ENCODE peak calls at places on chromosomes 16 and 17, in ten cellular contexts. One of them, this sample, is unnamed.

GRCh38 chr16:4501071-4501478 is 24.9 kb downstream of the HMOX2 start:
- DNase-seq in WTC11: no peak
- DNase-seq in mucosa of descending colon: no peak
- DNase-seq in tibial nerve: no peak
- DNase-seq in AG09319: no peak
- DNase-seq in stomach: peak
- DNase-seq in dorsolateral prefrontal cortex: no peak
- DNase-seq in A549: no peak
- DNase-seq in A673: no peak
- DNase-seq in gastrocnemius medialis: no peak
- DNase-seq in this sample: no peak

GRCh38 chr17:956905-957304 is 22.7 kb downstream of the NXN start:
- DNase-seq in WTC11: no peak
- DNase-seq in mucosa of descending colon: no peak
- DNase-seq in tibial nerve: no peak
- DNase-seq in AG09319: no peak
- DNase-seq in stomach: no peak
- DNase-seq in dorsolateral prefrontal cortex: no peak
- DNase-seq in A549: peak
- DNase-seq in A673: no peak
- DNase-seq in gastrocnemius medialis: peak
- DNase-seq in this sample: no peak

GRCh38 chr17:44901323-44901965 is 2.2 kb upstream of the EFTUD2 start:
- DNase-seq in WTC11: no peak
- DNase-seq in mucosa of descending colon: no peak
- DNase-seq in tibial nerve: no peak
- DNase-seq in AG09319: peak
- DNase-seq in stomach: no peak
- DNase-seq in dorsolateral prefrontal cortex: no peak
- DNase-seq in A549: peak
- DNase-seq in A673: no peak
- DNase-seq in gastrocnemius medialis: no peak
- DNase-seq in this sample: no peak

GRCh38 chr17:4605826-4606225 is 21.5 kb downstream of the SMTNL2 start:
- DNase-seq in WTC11: no peak
- DNase-seq in mucosa of descending colon: no peak
- DNase-seq in tibial nerve: no peak
- DNase-seq in AG09319: no peak
- DNase-seq in stomach: no peak
- DNase-seq in dorsolateral prefrontal cortex: no peak
- DNase-seq in A549: no peak
- DNase-seq in A673: no peak
- DNase-seq in gastrocnemius medialis: no peak
- DNase-seq in this sample: peak

GRCh38 chr16:47729701-47730100 is 268.6 kb downstream of the PHKB start:
- DNase-seq in WTC11: no peak
- DNase-seq in mucosa of descending colon: no peak
- DNase-seq in tibial nerve: no peak
- DNase-seq in AG09319: no peak
- DNase-seq in stomach: no peak
- DNase-seq in dorsolateral prefrontal cortex: no peak
- DNase-seq in A549: no peak
- DNase-seq in A673: no peak
- DNase-seq in gastrocnemius medialis: no peak
- DNase-seq in this sample: no peak

GRCh38 chr17:40663252-40663651 is 1.7 kb downstream of the KRT222 start:
- DNase-seq in WTC11: no peak
- DNase-seq in mucosa of descending colon: no peak
- DNase-seq in tibial nerve: no peak
- DNase-seq in AG09319: no peak
- DNase-seq in stomach: no peak
- DNase-seq in dorsolateral prefrontal cortex: no peak
- DNase-seq in A549: no peak
- DNase-seq in A673: no peak
- DNase-seq in gastrocnemius medialis: no peak
- DNase-seq in this sample: no peak

GRCh38 chr17:82020874-82021727 is 1.6 kb downstream of the CENPX start:
- DNase-seq in WTC11: peak
- DNase-seq in mucosa of descending colon: peak
- DNase-seq in tibial nerve: peak
- DNase-seq in AG09319: peak
- DNase-seq in stomach: peak
- DNase-seq in dorsolateral prefrontal cortex: peak
- DNase-seq in A549: peak
- DNase-seq in A673: peak
- DNase-seq in gastrocnemius medialis: peak
- DNase-seq in this sample: peak

GRCh38 chr16:49931931-49932330 is 76.0 kb upstream of the ZNF423 start:
- DNase-seq in WTC11: no peak
- DNase-seq in mucosa of descending colon: no peak
- DNase-seq in tibial nerve: no peak
- DNase-seq in AG09319: no peak
- DNase-seq in stomach: no peak
- DNase-seq in dorsolateral prefrontal cortex: no peak
- DNase-seq in A549: no peak
- DNase-seq in A673: no peak
- DNase-seq in gastrocnemius medialis: no peak
- DNase-seq in this sample: no peak

GRCh38 chr17:28693866-28694265 is 17.8 kb downstream of the PROCA1 start:
- DNase-seq in WTC11: no peak
- DNase-seq in mucosa of descending colon: peak
- DNase-seq in tibial nerve: no peak
- DNase-seq in AG09319: no peak
- DNase-seq in stomach: no peak
- DNase-seq in dorsolateral prefrontal cortex: no peak
- DNase-seq in A549: no peak
- DNase-seq in A673: no peak
- DNase-seq in gastrocnemius medialis: no peak
- DNase-seq in this sample: no peak

GRCh38 chr16:11032000-11032921 is 87.9 kb downstream of the CLEC16A start:
- DNase-seq in WTC11: no peak
- DNase-seq in mucosa of descending colon: no peak
- DNase-seq in tibial nerve: no peak
- DNase-seq in AG09319: no peak
- DNase-seq in stomach: peak
- DNase-seq in dorsolateral prefrontal cortex: no peak
- DNase-seq in A549: no peak
- DNase-seq in A673: no peak
- DNase-seq in gastrocnemius medialis: no peak
- DNase-seq in this sample: no peak

GRCh38 chr16:30335598-30336474 is 19.3 kb downstream of the CD2BP2 start:
- DNase-seq in WTC11: no peak
- DNase-seq in mucosa of descending colon: no peak
- DNase-seq in tibial nerve: no peak
- DNase-seq in AG09319: no peak
- DNase-seq in stomach: no peak
- DNase-seq in dorsolateral prefrontal cortex: no peak
- DNase-seq in A549: no peak
- DNase-seq in A673: no peak
- DNase-seq in gastrocnemius medialis: peak
- DNase-seq in this sample: no peak

GRCh38 chr17:350706-351435 is 1.7 kb downstream of the RPH3AL start:
- DNase-seq in WTC11: no peak
- DNase-seq in mucosa of descending colon: peak
- DNase-seq in tibial nerve: peak
- DNase-seq in AG09319: no peak
- DNase-seq in stomach: peak
- DNase-seq in dorsolateral prefrontal cortex: no peak
- DNase-seq in A549: peak
- DNase-seq in A673: no peak
- DNase-seq in gastrocnemius medialis: peak
- DNase-seq in this sample: peak

GRCh38 chr16:66287416-66287815 is 79.1 kb upstream of the CDH5 start:
- DNase-seq in WTC11: no peak
- DNase-seq in mucosa of descending colon: no peak
- DNase-seq in tibial nerve: no peak
- DNase-seq in AG09319: no peak
- DNase-seq in stomach: no peak
- DNase-seq in dorsolateral prefrontal cortex: peak
- DNase-seq in A549: no peak
- DNase-seq in A673: no peak
- DNase-seq in gastrocnemius medialis: no peak
- DNase-seq in this sample: no peak

GRCh38 chr17:37840576-37840975 is 83.6 kb upstream of the TBC1D3K start:
- DNase-seq in WTC11: no peak
- DNase-seq in mucosa of descending colon: no peak
- DNase-seq in tibial nerve: no peak
- DNase-seq in AG09319: no peak
- DNase-seq in stomach: no peak
- DNase-seq in dorsolateral prefrontal cortex: no peak
- DNase-seq in A549: no peak
- DNase-seq in A673: no peak
- DNase-seq in gastrocnemius medialis: no peak
- DNase-seq in this sample: no peak

GRCh38 chr17:37841232-37841631 is 83.0 kb upstream of the TBC1D3K start:
- DNase-seq in WTC11: no peak
- DNase-seq in mucosa of descending colon: no peak
- DNase-seq in tibial nerve: no peak
- DNase-seq in AG09319: no peak
- DNase-seq in stomach: no peak
- DNase-seq in dorsolateral prefrontal cortex: no peak
- DNase-seq in A549: no peak
- DNase-seq in A673: no peak
- DNase-seq in gastrocnemius medialis: no peak
- DNase-seq in this sample: no peak

GRCh38 chr17:37844158-37844976 is 79.8 kb upstream of the TBC1D3K start:
- DNase-seq in WTC11: peak
- DNase-seq in mucosa of descending colon: peak
- DNase-seq in tibial nerve: peak
- DNase-seq in AG09319: peak
- DNase-seq in stomach: peak
- DNase-seq in dorsolateral prefrontal cortex: no peak
- DNase-seq in A549: peak
- DNase-seq in A673: peak
- DNase-seq in gastrocnemius medialis: no peak
- DNase-seq in this sample: peak

GRCh38 chr17:37844977-37845293 is 79.3 kb upstream of the TBC1D3K start:
- DNase-seq in WTC11: no peak
- DNase-seq in mucosa of descending colon: no peak
- DNase-seq in tibial nerve: no peak
- DNase-seq in AG09319: no peak
- DNase-seq in stomach: no peak
- DNase-seq in dorsolateral prefrontal cortex: no peak
- DNase-seq in A549: no peak
- DNase-seq in A673: no peak
- DNase-seq in gastrocnemius medialis: no peak
- DNase-seq in this sample: no peak

GRCh38 chr17:37842401-37842800 is 81.8 kb upstream of the TBC1D3K start:
- DNase-seq in WTC11: no peak
- DNase-seq in mucosa of descending colon: no peak
- DNase-seq in tibial nerve: no peak
- DNase-seq in AG09319: no peak
- DNase-seq in stomach: no peak
- DNase-seq in dorsolateral prefrontal cortex: no peak
- DNase-seq in A549: no peak
- DNase-seq in A673: no peak
- DNase-seq in gastrocnemius medialis: no peak
- DNase-seq in this sample: no peak
- TF ChIP-seq CTCF in WTC11: no peak
- TF ChIP-seq CTCF in mucosa of descending colon: no peak
- TF ChIP-seq CTCF in tibial nerve: no peak
- TF ChIP-seq CTCF in AG09319: no peak
- TF ChIP-seq CTCF in stomach: no peak
- TF ChIP-seq CTCF in dorsolateral prefrontal cortex: no peak
- TF ChIP-seq CTCF in A549: no peak
- TF ChIP-seq CTCF in A673: no peak
- TF ChIP-seq CTCF in gastrocnemius medialis: no peak
- TF ChIP-seq CTCF in this sample: no peak

DNA sequence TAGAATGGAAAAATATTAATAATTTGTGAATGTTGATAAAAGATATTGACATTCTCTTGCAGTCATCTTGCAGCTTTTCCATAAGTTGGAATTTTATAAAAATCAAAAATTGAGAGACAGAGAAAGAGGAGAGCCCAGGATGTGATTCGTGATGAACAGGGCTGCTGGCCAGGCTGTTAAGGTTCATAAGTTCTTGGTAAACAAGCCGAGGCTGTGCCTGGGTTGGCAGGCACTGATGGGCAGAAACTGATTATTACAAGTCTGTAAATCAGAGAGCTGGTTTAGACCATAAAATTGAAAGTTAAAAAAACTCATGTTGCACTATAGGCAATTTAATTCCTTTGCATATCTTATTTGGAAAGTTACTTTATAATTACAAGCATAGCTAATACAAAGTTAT is 533.7 kb downstream of the HAPSTR1 start:
- DNase-seq in WTC11: no peak
- DNase-seq in mucosa of descending colon: no peak
- DNase-seq in tibial nerve: no peak
- DNase-seq in AG09319: no peak
- DNase-seq in stomach: no peak
- DNase-seq in dorsolateral prefrontal cortex: no peak
- DNase-seq in A549: no peak
- DNase-seq in A673: no peak
- DNase-seq in gastrocnemius medialis: no peak
- DNase-seq in this sample: no peak
- TF ChIP-seq CTCF in WTC11: no peak
- TF ChIP-seq CTCF in mucosa of descending colon: no peak
- TF ChIP-seq CTCF in tibial nerve: no peak
- TF ChIP-seq CTCF in AG09319: no peak
- TF ChIP-seq CTCF in stomach: no peak
- TF ChIP-seq CTCF in dorsolateral prefrontal cortex: no peak
- TF ChIP-seq CTCF in A549: no peak
- TF ChIP-seq CTCF in A673: no peak
- TF ChIP-seq CTCF in gastrocnemius medialis: no peak
- TF ChIP-seq CTCF in this sample: no peak

DNA sequence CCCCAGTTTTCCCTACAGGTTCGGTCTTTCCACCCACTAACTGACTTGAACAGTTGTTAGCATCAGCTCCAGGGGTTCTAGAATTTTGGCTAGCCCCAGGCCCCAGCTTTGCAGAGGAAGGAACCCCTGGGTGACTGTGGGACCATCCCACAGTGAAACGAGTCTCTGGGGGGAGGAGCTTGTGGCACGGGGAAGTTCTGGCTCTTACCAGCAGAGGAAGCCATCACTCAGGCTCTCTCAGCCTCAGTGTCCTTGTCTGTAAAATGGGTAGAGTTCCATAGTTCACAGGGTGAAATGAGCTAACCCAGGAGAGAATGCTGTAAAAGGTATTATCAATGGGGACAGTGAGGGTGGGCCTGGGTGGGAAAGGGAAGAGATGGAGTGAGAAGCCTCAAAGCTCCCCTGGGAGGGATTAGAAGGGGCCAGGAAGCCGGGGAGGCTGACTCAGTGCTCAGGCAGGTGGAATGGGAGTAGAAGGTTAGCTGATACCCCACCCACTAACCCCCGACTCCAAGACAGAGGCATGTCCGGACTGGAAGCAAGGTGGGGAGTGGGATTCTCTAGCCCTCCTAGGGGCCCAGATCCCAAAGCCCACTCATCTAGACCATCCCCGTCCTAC is 30.9 kb upstream of the CDC42EP4 start:
- DNase-seq in WTC11: peak
- DNase-seq in mucosa of descending colon: no peak
- DNase-seq in tibial nerve: no peak
- DNase-seq in AG09319: no peak
- DNase-seq in stomach: no peak
- DNase-seq in dorsolateral prefrontal cortex: no peak
- DNase-seq in A549: peak
- DNase-seq in A673: peak
- DNase-seq in gastrocnemius medialis: no peak
- DNase-seq in this sample: no peak
- TF ChIP-seq CTCF in WTC11: no peak
- TF ChIP-seq CTCF in mucosa of descending colon: no peak
- TF ChIP-seq CTCF in tibial nerve: no peak
- TF ChIP-seq CTCF in AG09319: no peak
- TF ChIP-seq CTCF in stomach: no peak
- TF ChIP-seq CTCF in dorsolateral prefrontal cortex: no peak
- TF ChIP-seq CTCF in A549: peak
- TF ChIP-seq CTCF in A673: no peak
- TF ChIP-seq CTCF in gastrocnemius medialis: no peak
- TF ChIP-seq CTCF in this sample: no peak

GRCh38 chr17:75764711-75765421 is at the start of gene GALK1:
- DNase-seq in WTC11: peak
- DNase-seq in mucosa of descending colon: peak
- DNase-seq in tibial nerve: peak
- DNase-seq in AG09319: no peak
- DNase-seq in stomach: peak
- DNase-seq in dorsolateral prefrontal cortex: peak
- DNase-seq in A549: peak
- DNase-seq in A673: peak
- DNase-seq in gastrocnemius medialis: peak
- DNase-seq in this sample: peak
- TF ChIP-seq CTCF in WTC11: no peak
- TF ChIP-seq CTCF in mucosa of descending colon: no peak
- TF ChIP-seq CTCF in tibial nerve: peak
- TF ChIP-seq CTCF in AG09319: peak
- TF ChIP-seq CTCF in stomach: no peak
- TF ChIP-seq CTCF in dorsolateral prefrontal cortex: peak
- TF ChIP-seq CTCF in A549: peak
- TF ChIP-seq CTCF in A673: peak
- TF ChIP-seq CTCF in gastrocnemius medialis: peak
- TF ChIP-seq CTCF in this sample: no peak